ENCODE peak calls at places on chromosomes 3 and 15, in five cellular contexts. One of them, this sample, is unnamed.

GRCh38 chr3:9009976-9010545 is 46.8 kb upstream of the RAD18 start:
- DNase-seq in hepatic stellate cell: no peak
- DNase-seq in Kasumi-1: no peak
- DNase-seq in fibroblast of pulmonary artery: no peak
- DNase-seq in NCI-H2081: no peak
- DNase-seq in this sample: no peak

GRCh38 chr3:13884851-13885703 is 5.2 kb upstream of the WNT7A start:
- DNase-seq in hepatic stellate cell: no peak
- DNase-seq in Kasumi-1: peak
- DNase-seq in fibroblast of pulmonary artery: peak
- DNase-seq in NCI-H2081: peak
- DNase-seq in this sample: no peak

GRCh38 chr3:183449791-183450190 is 21.4 kb upstream of the MCF2L2 start:
- DNase-seq in hepatic stellate cell: no peak
- DNase-seq in Kasumi-1: no peak
- DNase-seq in fibroblast of pulmonary artery: no peak
- DNase-seq in NCI-H2081: no peak
- DNase-seq in this sample: no peak

GRCh38 chr3:64072111-64072510 is 48.8 kb upstream of the PSMD6 start:
- DNase-seq in hepatic stellate cell: no peak
- DNase-seq in Kasumi-1: no peak
- DNase-seq in fibroblast of pulmonary artery: no peak
- DNase-seq in NCI-H2081: no peak
- DNase-seq in this sample: no peak

GRCh38 chr3:150467381-150467780 is 59.3 kb downstream of the TSC22D2 start:
- DNase-seq in hepatic stellate cell: no peak
- DNase-seq in Kasumi-1: no peak
- DNase-seq in fibroblast of pulmonary artery: no peak
- DNase-seq in NCI-H2081: no peak
- DNase-seq in this sample: no peak

GRCh38 chr3:53193466-53194217 is 32.6 kb downstream of the PRKCD start:
- DNase-seq in hepatic stellate cell: no peak
- DNase-seq in Kasumi-1: no peak
- DNase-seq in fibroblast of pulmonary artery: no peak
- DNase-seq in NCI-H2081: no peak
- DNase-seq in this sample: no peak

GRCh38 chr3:112786002-112786590 is 60.6 kb downstream of the CD200R1L start:
- DNase-seq in hepatic stellate cell: peak
- DNase-seq in Kasumi-1: no peak
- DNase-seq in fibroblast of pulmonary artery: peak
- DNase-seq in NCI-H2081: no peak
- DNase-seq in this sample: no peak

GRCh38 chr3:16350041-16350952 is 85.3 kb downstream of the OXNAD1 start:
- DNase-seq in hepatic stellate cell: no peak
- DNase-seq in Kasumi-1: no peak
- DNase-seq in fibroblast of pulmonary artery: peak
- DNase-seq in NCI-H2081: no peak
- DNase-seq in this sample: no peak

GRCh38 chr3:18843930-18844329 is 304.4 kb upstream of the KCNH8 start:
- DNase-seq in hepatic stellate cell: no peak
- DNase-seq in Kasumi-1: no peak
- DNase-seq in fibroblast of pulmonary artery: no peak
- DNase-seq in NCI-H2081: no peak
- DNase-seq in this sample: no peak

GRCh38 chr15:56245871-56246814 is 2.5 kb upstream of the RFX7 start:
- DNase-seq in hepatic stellate cell: peak
- DNase-seq in Kasumi-1: peak
- DNase-seq in fibroblast of pulmonary artery: peak
- DNase-seq in NCI-H2081: peak
- DNase-seq in this sample: peak

GRCh38 chr3:159029306-159030026 is 227.6 kb downstream of the MFSD1 start:
- DNase-seq in hepatic stellate cell: no peak
- DNase-seq in Kasumi-1: no peak
- DNase-seq in fibroblast of pulmonary artery: no peak
- DNase-seq in NCI-H2081: no peak
- DNase-seq in this sample: no peak

GRCh38 chr3:52022323-52023100 is 26.8 kb upstream of the RPL29 start:
- DNase-seq in hepatic stellate cell: peak
- DNase-seq in Kasumi-1: no peak
- DNase-seq in fibroblast of pulmonary artery: no peak
- DNase-seq in NCI-H2081: no peak
- DNase-seq in this sample: no peak

GRCh38 chr15:22226034-22226790 is 145.9 kb downstream of the OR4M2 start:
- DNase-seq in hepatic stellate cell: no peak
- DNase-seq in Kasumi-1: no peak
- DNase-seq in fibroblast of pulmonary artery: no peak
- DNase-seq in NCI-H2081: no peak
- DNase-seq in this sample: no peak

GRCh38 chr3:38574411-38575278 is 74.8 kb downstream of the SCN5A start:
- DNase-seq in hepatic stellate cell: peak
- DNase-seq in Kasumi-1: no peak
- DNase-seq in fibroblast of pulmonary artery: peak
- DNase-seq in NCI-H2081: no peak
- DNase-seq in this sample: no peak

GRCh38 chr3:13567684-13568514 is 19.0 kb downstream of the FBLN2 start:
- DNase-seq in hepatic stellate cell: no peak
- DNase-seq in Kasumi-1: no peak
- DNase-seq in fibroblast of pulmonary artery: no peak
- DNase-seq in NCI-H2081: no peak
- DNase-seq in this sample: no peak

GRCh38 chr3:150797155-150797554 is 34.2 kb upstream of the SIAH2 start:
- DNase-seq in hepatic stellate cell: no peak
- DNase-seq in Kasumi-1: no peak
- DNase-seq in fibroblast of pulmonary artery: no peak
- DNase-seq in NCI-H2081: no peak
- DNase-seq in this sample: no peak

GRCh38 chr3:174441588-174442316 is 417.4 kb upstream of the NAALADL2 start:
- DNase-seq in hepatic stellate cell: no peak
- DNase-seq in Kasumi-1: peak
- DNase-seq in fibroblast of pulmonary artery: peak
- DNase-seq in NCI-H2081: no peak
- DNase-seq in this sample: no peak

GRCh38 chr15:67148196-67148701 is 82.8 kb downstream of the SMAD3 start:
- DNase-seq in hepatic stellate cell: no peak
- DNase-seq in Kasumi-1: peak
- DNase-seq in fibroblast of pulmonary artery: peak
- DNase-seq in NCI-H2081: no peak
- DNase-seq in this sample: no peak

GRCh38 chr3:110881069-110881468 is 190.5 kb upstream of the NECTIN3 start:
- DNase-seq in hepatic stellate cell: no peak
- DNase-seq in Kasumi-1: peak
- DNase-seq in fibroblast of pulmonary artery: peak
- DNase-seq in NCI-H2081: peak
- DNase-seq in this sample: no peak

GRCh38 chr3:152400912-152401311 is 132.2 kb downstream of the MBNL1 start:
- DNase-seq in hepatic stellate cell: peak
- DNase-seq in Kasumi-1: no peak
- DNase-seq in fibroblast of pulmonary artery: peak
- DNase-seq in NCI-H2081: no peak
- DNase-seq in this sample: no peak

GRCh38 chr3:57956833-57957174 is 51.4 kb upstream of the FLNB start:
- DNase-seq in hepatic stellate cell: no peak
- DNase-seq in Kasumi-1: no peak
- DNase-seq in fibroblast of pulmonary artery: no peak
- DNase-seq in NCI-H2081: no peak
- DNase-seq in this sample: no peak

GRCh38 chr3:186307594-186307993 is 54.4 kb downstream of the DGKG start:
- DNase-seq in hepatic stellate cell: no peak
- DNase-seq in Kasumi-1: peak
- DNase-seq in fibroblast of pulmonary artery: peak
- DNase-seq in NCI-H2081: no peak
- DNase-seq in this sample: no peak

GRCh38 chr3:49629451-49629850 is 44.7 kb upstream of the APEH start:
- DNase-seq in hepatic stellate cell: no peak
- DNase-seq in Kasumi-1: no peak
- DNase-seq in fibroblast of pulmonary artery: no peak
- DNase-seq in NCI-H2081: no peak
- DNase-seq in this sample: no peak

GRCh38 chr3:58188173-58188564 is 22.6 kb downstream of the DNASE1L3 start:
- DNase-seq in hepatic stellate cell: no peak
- DNase-seq in Kasumi-1: no peak
- DNase-seq in fibroblast of pulmonary artery: no peak
- DNase-seq in NCI-H2081: no peak
- DNase-seq in this sample: no peak

GRCh38 chr3:71131893-71132314 is 451.6 kb downstream of the FOXP1 start:
- DNase-seq in hepatic stellate cell: no peak
- DNase-seq in Kasumi-1: peak
- DNase-seq in fibroblast of pulmonary artery: no peak
- DNase-seq in NCI-H2081: no peak
- DNase-seq in this sample: no peak

GRCh38 chr3:165185707-165186327 is 10.4 kb downstream of the SLITRK3 start:
- DNase-seq in hepatic stellate cell: peak
- DNase-seq in Kasumi-1: peak
- DNase-seq in fibroblast of pulmonary artery: peak
- DNase-seq in NCI-H2081: peak
- DNase-seq in this sample: peak

GRCh38 chr3:171177553-171177952 is 151.0 kb upstream of the SLC2A2 start:
- DNase-seq in hepatic stellate cell: no peak
- DNase-seq in Kasumi-1: no peak
- DNase-seq in fibroblast of pulmonary artery: no peak
- DNase-seq in NCI-H2081: no peak
- DNase-seq in this sample: no peak

GRCh38 chr3:66153961-66154923 is 66.6 kb upstream of the SLC25A26 start:
- DNase-seq in hepatic stellate cell: peak
- DNase-seq in Kasumi-1: no peak
- DNase-seq in fibroblast of pulmonary artery: peak
- DNase-seq in NCI-H2081: no peak
- DNase-seq in this sample: no peak

GRCh38 chr3:185225523-185225922 is 28.3 kb downstream of the EHHADH start:
- DNase-seq in hepatic stellate cell: peak
- DNase-seq in Kasumi-1: no peak
- DNase-seq in fibroblast of pulmonary artery: peak
- DNase-seq in NCI-H2081: no peak
- DNase-seq in this sample: no peak

GRCh38 chr3:32106929-32107362 is 526 bp downstream of the GPD1L start:
- DNase-seq in hepatic stellate cell: peak
- DNase-seq in Kasumi-1: no peak
- DNase-seq in fibroblast of pulmonary artery: peak
- DNase-seq in NCI-H2081: no peak
- DNase-seq in this sample: no peak

GRCh38 chr3:18098960-18099587 is 326.1 kb downstream of the SATB1 start:
- DNase-seq in hepatic stellate cell: peak
- DNase-seq in Kasumi-1: peak
- DNase-seq in fibroblast of pulmonary artery: peak
- DNase-seq in NCI-H2081: no peak
- DNase-seq in this sample: peak

GRCh38 chr3:150414273-150414672 is 6.2 kb downstream of the TSC22D2 start:
- DNase-seq in hepatic stellate cell: no peak
- DNase-seq in Kasumi-1: no peak
- DNase-seq in fibroblast of pulmonary artery: peak
- DNase-seq in NCI-H2081: no peak
- DNase-seq in this sample: no peak

GRCh38 chr15:93152951-93153350 is 63.9 kb upstream of the RGMA start:
- DNase-seq in hepatic stellate cell: no peak
- DNase-seq in Kasumi-1: no peak
- DNase-seq in fibroblast of pulmonary artery: peak
- DNase-seq in NCI-H2081: no peak
- DNase-seq in this sample: no peak

GRCh38 chr15:64009798-64010241 is 36.5 kb downstream of the DAPK2 start:
- DNase-seq in hepatic stellate cell: no peak
- DNase-seq in Kasumi-1: no peak
- DNase-seq in fibroblast of pulmonary artery: no peak
- DNase-seq in NCI-H2081: no peak
- DNase-seq in this sample: no peak

GRCh38 chr15:70802629-70803028 is 39.3 kb upstream of the UACA start:
- DNase-seq in hepatic stellate cell: peak
- DNase-seq in Kasumi-1: no peak
- DNase-seq in fibroblast of pulmonary artery: peak
- DNase-seq in NCI-H2081: no peak
- DNase-seq in this sample: no peak